ENCODE peak calls at places on chromosomes 12 and 14, in five cellular contexts. One of them, this sample, is unnamed.

GRCh38 chr12:30996752-30997151 is 70.2 kb downstream of the TSPAN11 start:
- DNase-seq in MCF 10A: no peak
- DNase-seq in HFFc6: no peak
- DNase-seq in nephron progenitor cell: no peak
- DNase-seq in GM13976: no peak
- DNase-seq in this sample: no peak

GRCh38 chr14:50037837-50038236 is 78.5 kb downstream of the VCPKMT start:
- DNase-seq in nephron progenitor cell: no peak
- DNase-seq in HFFc6: no peak
- DNase-seq in GM13976: peak; percentile 51
- DNase-seq in MCF 10A: peak; percentile 10
- DNase-seq in this sample: peak; percentile 71

GRCh38 chr12:117686911-117687377 is 281.8 kb downstream of the KSR2 start:
- DNase-seq in HFFc6: peak; percentile 77
- DNase-seq in MCF 10A: peak; percentile 66
- DNase-seq in nephron progenitor cell: no peak
- DNase-seq in GM13976: no peak
- DNase-seq in this sample: no peak

GRCh38 chr14:89920041-89920440 is 34.5 kb downstream of the EFCAB11 start:
- DNase-seq in MCF 10A: no peak
- DNase-seq in GM13976: no peak
- DNase-seq in HFFc6: no peak
- DNase-seq in nephron progenitor cell: no peak
- DNase-seq in this sample: no peak

GRCh38 chr12:1350055-1350933 is 244.1 kb downstream of the FBXL14 start:
- DNase-seq in HFFc6: peak; percentile 92
- DNase-seq in nephron progenitor cell: no peak
- DNase-seq in MCF 10A: peak; percentile 34
- DNase-seq in GM13976: no peak
- DNase-seq in this sample: no peak

GRCh38 chr12:49367381-49368239 is at the start of gene SPATS2:
- DNase-seq in HFFc6: no peak
- DNase-seq in GM13976: no peak
- DNase-seq in nephron progenitor cell: peak; percentile 100
- DNase-seq in MCF 10A: peak; percentile 27
- DNase-seq in this sample: peak; percentile 63

GRCh38 chr14:54653764-54654469 is 87.0 kb downstream of the SAMD4A start:
- DNase-seq in MCF 10A: no peak
- DNase-seq in nephron progenitor cell: peak; percentile 22
- DNase-seq in GM13976: no peak
- DNase-seq in HFFc6: peak; percentile 73
- DNase-seq in this sample: no peak

GRCh38 chr14:75310295-75311059 is 31.8 kb downstream of the FOS start:
- DNase-seq in GM13976: no peak
- DNase-seq in MCF 10A: peak; percentile 66
- DNase-seq in nephron progenitor cell: peak; percentile 66
- DNase-seq in HFFc6: peak; percentile 80
- DNase-seq in this sample: no peak

GRCh38 chr12:50282581-50283229 is 615 bp downstream of the LIMA1 start:
- DNase-seq in GM13976: no peak
- DNase-seq in MCF 10A: peak; percentile 10
- DNase-seq in HFFc6: peak; percentile 38
- DNase-seq in nephron progenitor cell: no peak
- DNase-seq in this sample: no peak

GRCh38 chr14:94680498-94681288 is 68.5 kb downstream of the SERPINA3 start:
- DNase-seq in GM13976: no peak
- DNase-seq in HFFc6: no peak
- DNase-seq in MCF 10A: no peak
- DNase-seq in nephron progenitor cell: no peak
- DNase-seq in this sample: no peak

GRCh38 chr14:52694761-52695480 is 437 bp downstream of the ERO1A start:
- DNase-seq in GM13976: peak; percentile 47
- DNase-seq in MCF 10A: peak; percentile 72
- DNase-seq in nephron progenitor cell: peak; percentile 47
- DNase-seq in HFFc6: peak; percentile 23
- DNase-seq in this sample: peak; percentile 88

GRCh38 chr14:22164616-22165015 is 424.4 kb downstream of the DAD1 start:
- DNase-seq in GM13976: no peak
- DNase-seq in nephron progenitor cell: no peak
- DNase-seq in HFFc6: no peak
- DNase-seq in MCF 10A: no peak
- DNase-seq in this sample: no peak

GRCh38 chr12:106282457-106283097 is 20.0 kb upstream of the TCP11L2 start:
- DNase-seq in HFFc6: peak; percentile 64
- DNase-seq in nephron progenitor cell: peak; percentile 39
- DNase-seq in MCF 10A: peak; percentile 83
- DNase-seq in GM13976: peak; percentile 53
- DNase-seq in this sample: peak; percentile 70

GRCh38 chr14:63045234-63045611 is at the start of gene KCNH5:
- DNase-seq in nephron progenitor cell: peak; percentile 91
- DNase-seq in HFFc6: no peak
- DNase-seq in MCF 10A: no peak
- DNase-seq in GM13976: peak; percentile 51
- DNase-seq in this sample: no peak

GRCh38 chr14:90541076-90541634 is 144.3 kb downstream of the CALM1 start:
- DNase-seq in HFFc6: no peak
- DNase-seq in GM13976: no peak
- DNase-seq in nephron progenitor cell: no peak
- DNase-seq in MCF 10A: no peak
- DNase-seq in this sample: no peak

GRCh38 chr12:126588586-126589249 is 1523.5 kb downstream of the AACS start:
- DNase-seq in nephron progenitor cell: no peak
- DNase-seq in HFFc6: no peak
- DNase-seq in MCF 10A: no peak
- DNase-seq in GM13976: no peak
- DNase-seq in this sample: no peak

GRCh38 chr12:40058721-40059190 is 47.1 kb downstream of the SLC2A13 start:
- DNase-seq in GM13976: no peak
- DNase-seq in HFFc6: no peak
- DNase-seq in nephron progenitor cell: no peak
- DNase-seq in MCF 10A: no peak
- DNase-seq in this sample: no peak

GRCh38 chr14:77186911-77187648 is 5.5 kb downstream of the TMEM63C start:
- DNase-seq in MCF 10A: peak; percentile 85
- DNase-seq in HFFc6: no peak
- DNase-seq in nephron progenitor cell: no peak
- DNase-seq in GM13976: no peak
- DNase-seq in this sample: no peak

GRCh38 chr14:29851397-29851796 is 76.2 kb downstream of the PRKD1 start:
- DNase-seq in HFFc6: no peak
- DNase-seq in GM13976: no peak
- DNase-seq in nephron progenitor cell: no peak
- DNase-seq in MCF 10A: no peak
- DNase-seq in this sample: no peak

GRCh38 chr14:75982724-75983358 is 1.0 kb upstream of the TGFB3 start:
- DNase-seq in HFFc6: peak; percentile 11
- DNase-seq in GM13976: no peak
- DNase-seq in nephron progenitor cell: no peak
- DNase-seq in MCF 10A: peak; percentile 40
- DNase-seq in this sample: no peak

GRCh38 chr12:118175823-118176447 is 40.0 kb downstream of the PEBP1 start:
- DNase-seq in nephron progenitor cell: no peak
- DNase-seq in HFFc6: no peak
- DNase-seq in MCF 10A: no peak
- DNase-seq in GM13976: peak; percentile 50
- DNase-seq in this sample: peak; percentile 46

GRCh38 chr12:116919247-116919671 is 8.5 kb downstream of the FBXW8 start:
- DNase-seq in HFFc6: no peak
- DNase-seq in MCF 10A: no peak
- DNase-seq in nephron progenitor cell: no peak
- DNase-seq in GM13976: no peak
- DNase-seq in this sample: no peak

GRCh38 chr12:131929530-131930456 is 717 bp downstream of the PUS1 start:
- DNase-seq in MCF 10A: no peak
- DNase-seq in GM13976: peak; percentile 64
- DNase-seq in HFFc6: peak; percentile 30
- DNase-seq in nephron progenitor cell: peak; percentile 66
- DNase-seq in this sample: peak; percentile 60

GRCh38 chr14:26187996-26188605 is 409.7 kb downstream of the NOVA1 start:
- DNase-seq in GM13976: no peak
- DNase-seq in MCF 10A: no peak
- DNase-seq in nephron progenitor cell: no peak
- DNase-seq in HFFc6: no peak
- DNase-seq in this sample: no peak

GRCh38 chr14:26191666-26192065 is 406.2 kb downstream of the NOVA1 start:
- DNase-seq in nephron progenitor cell: no peak
- DNase-seq in GM13976: no peak
- DNase-seq in HFFc6: no peak
- DNase-seq in MCF 10A: no peak
- DNase-seq in this sample: no peak

GRCh38 chr14:26194816-26195215 is 403.0 kb downstream of the NOVA1 start:
- DNase-seq in nephron progenitor cell: no peak
- DNase-seq in MCF 10A: no peak
- DNase-seq in HFFc6: no peak
- DNase-seq in GM13976: no peak
- DNase-seq in this sample: no peak

GRCh38 chr14:26190644-26191043 is 407.2 kb downstream of the NOVA1 start:
- DNase-seq in MCF 10A: no peak
- DNase-seq in nephron progenitor cell: no peak
- DNase-seq in GM13976: no peak
- DNase-seq in HFFc6: no peak
- DNase-seq in this sample: no peak

GRCh38 chr14:26191123-26191522 is 406.7 kb downstream of the NOVA1 start:
- DNase-seq in nephron progenitor cell: no peak
- DNase-seq in GM13976: no peak
- DNase-seq in MCF 10A: no peak
- DNase-seq in HFFc6: no peak
- DNase-seq in this sample: no peak
- TF ChIP-seq CTCF in nephron progenitor cell: no peak
- TF ChIP-seq CTCF in GM13976: no peak
- TF ChIP-seq CTCF in MCF 10A: no peak
- TF ChIP-seq CTCF in HFFc6: no peak
- TF ChIP-seq CTCF in this sample: no peak

DNA sequence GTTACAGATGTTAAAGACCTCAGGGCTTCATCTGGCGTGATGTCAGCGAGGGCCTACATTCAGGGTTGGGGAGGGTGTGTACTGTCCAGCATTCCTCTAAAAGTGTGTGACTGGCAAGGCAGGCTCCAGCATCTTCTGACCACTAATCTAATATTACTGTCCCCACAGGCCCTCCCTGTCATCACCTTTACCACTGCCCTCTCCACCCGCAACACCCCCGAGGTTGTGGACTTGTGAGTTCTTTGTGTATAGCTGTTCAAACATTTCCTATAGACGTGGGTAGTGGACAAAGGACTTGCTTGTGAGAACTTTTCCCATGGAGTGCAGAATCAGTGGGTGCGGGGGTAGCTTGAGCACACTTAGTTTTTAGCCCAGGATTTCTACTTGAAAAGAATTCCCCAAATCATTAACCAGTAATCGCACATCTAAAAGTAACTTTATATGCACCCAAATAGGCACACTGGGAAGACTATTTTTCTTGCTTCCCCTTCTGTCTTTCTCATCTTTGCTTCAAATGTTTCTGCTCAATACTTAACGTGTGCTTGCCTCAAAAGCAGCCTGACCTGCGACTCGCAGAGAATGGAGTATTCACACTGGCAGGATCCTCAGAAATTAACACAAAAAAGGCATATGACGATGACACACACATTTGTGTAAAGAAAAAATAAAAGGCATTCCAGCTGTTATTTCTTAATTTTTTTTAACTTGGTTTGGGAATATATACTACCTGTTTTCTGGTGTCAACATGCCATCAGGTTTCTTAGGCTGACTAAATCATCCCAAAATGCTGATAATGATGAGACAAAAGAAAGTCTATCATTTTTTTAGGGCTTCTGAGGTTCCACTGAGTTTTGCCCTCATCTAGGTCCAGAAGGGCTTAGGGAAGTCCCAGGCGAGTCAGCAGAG is 158.4 kb upstream of the HIF1A start:
- DNase-seq in GM13976: no peak
- DNase-seq in MCF 10A: no peak
- DNase-seq in nephron progenitor cell: no peak
- DNase-seq in HFFc6: no peak
- DNase-seq in this sample: no peak
- TF ChIP-seq CTCF in GM13976: no peak
- TF ChIP-seq CTCF in MCF 10A: no peak
- TF ChIP-seq CTCF in nephron progenitor cell: no peak
- TF ChIP-seq CTCF in HFFc6: no peak
- TF ChIP-seq CTCF in this sample: no peak

GRCh38 chr12:26153421-26154154 is 28.8 kb upstream of the BHLHE41 start:
- DNase-seq in MCF 10A: peak; percentile 75
- DNase-seq in HFFc6: peak; percentile 97
- DNase-seq in nephron progenitor cell: no peak
- DNase-seq in GM13976: no peak
- DNase-seq in this sample: no peak
- TF ChIP-seq CTCF in MCF 10A: peak; percentile 5
- TF ChIP-seq CTCF in HFFc6: peak; percentile 76
- TF ChIP-seq CTCF in nephron progenitor cell: no peak
- TF ChIP-seq CTCF in GM13976: no peak
- TF ChIP-seq CTCF in this sample: no peak

DNA sequence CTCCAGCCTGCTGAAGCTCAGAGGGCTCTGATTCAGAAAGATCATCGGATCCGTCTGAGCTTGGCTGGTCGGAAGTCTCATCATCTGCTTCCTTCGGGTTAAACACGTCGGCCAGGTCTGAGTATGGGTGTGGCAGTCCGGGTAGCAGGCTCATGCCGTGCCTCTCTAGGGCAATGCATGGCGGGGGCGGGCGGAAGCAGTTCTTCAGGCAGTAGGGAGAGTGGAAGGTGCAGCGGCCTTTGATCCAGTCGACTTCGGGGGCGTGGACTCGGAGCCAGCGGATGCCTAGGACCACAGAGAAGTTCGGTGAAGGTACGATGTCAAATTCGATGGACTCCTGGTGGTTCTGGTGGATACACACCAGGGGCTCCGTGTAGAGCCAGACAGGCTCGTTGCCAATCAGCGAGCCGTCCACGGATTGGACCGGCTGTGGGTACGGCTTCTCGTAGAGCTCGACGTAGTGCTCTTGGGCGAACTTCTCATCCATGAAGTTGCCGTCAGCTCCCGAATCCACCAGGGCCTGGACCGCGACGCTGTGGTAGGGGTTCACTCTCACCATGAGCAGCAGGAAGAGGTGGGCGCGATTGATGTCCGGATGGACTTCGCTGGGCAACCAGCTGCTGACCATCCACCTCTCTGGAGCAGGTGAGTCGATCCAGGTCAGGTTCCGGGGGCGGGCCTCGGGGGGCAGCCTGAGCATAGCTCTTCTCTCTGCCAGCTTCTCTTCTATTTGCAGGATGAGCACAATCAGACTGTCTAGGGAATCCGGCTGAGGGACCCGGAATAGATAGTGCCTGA is 20.3 kb downstream of the RTL1 start:
- DNase-seq in MCF 10A: no peak
- DNase-seq in nephron progenitor cell: no peak
- DNase-seq in GM13976: no peak
- DNase-seq in HFFc6: no peak
- DNase-seq in this sample: no peak
- TF ChIP-seq CTCF in MCF 10A: no peak
- TF ChIP-seq CTCF in nephron progenitor cell: no peak
- TF ChIP-seq CTCF in GM13976: no peak
- TF ChIP-seq CTCF in HFFc6: no peak
- TF ChIP-seq CTCF in this sample: no peak